ENCODE peak calls at places on chromosomes 7 and 10, in six cellular contexts. L is naive thymus-derived CD4-positive, alpha-beta T cell; M is mammary epithelial cell; B is mesendoderm; Z is GM23248; D is PC-3. H is an unnamed sample.

GRCh38 chr7:12524794-12525386 is 45.6 kb upstream of the SCIN start:
- DNase-seq in L (peak; percentile 36), M (peak; percentile 28), B (peak; percentile 57), Z (peak; percentile 64), D (peak; percentile 80), H (peak; percentile 87)

GRCh38 chr10:124417846-124418725 is 637 bp downstream of the OAT start:
- DNase-seq in L (peak; percentile 44), M (peak; percentile 66), B (peak; percentile 76), Z (peak; percentile 87), D (peak; percentile 25), H (peak; percentile 81)

GRCh38 chr10:7512487-7512886 is 101.7 kb upstream of the SFMBT2 start:
- DNase-seq in L (no peak), M (no peak), B (peak; percentile 45), Z (no peak), D (no peak), H (no peak)

GRCh38 chr10:381346-381745 is 246.1 kb downstream of the ZMYND11 start:
- DNase-seq in L (no peak), M (no peak), B (no peak), Z (no peak), D (no peak), H (no peak)

GRCh38 chr10:69004821-69005220 is 16.2 kb downstream of the KIFBP start:
- DNase-seq in L (peak; percentile 64), M (no peak), B (peak; percentile 31), Z (peak; percentile 78), D (peak; percentile 80), H (peak; percentile 84)

GRCh38 chr7:22549667-22550513 is 49.9 kb upstream of the STEAP1B start:
- DNase-seq in L (peak; percentile 47), M (peak; percentile 26), B (peak; percentile 90), Z (peak; percentile 59), D (peak; percentile 64), H (peak; percentile 66)

GRCh38 chr7:130959743-130960207 is 225.8 kb upstream of the KLF14 start:
- DNase-seq in L (no peak), M (peak; percentile 71), B (peak; percentile 25), Z (peak; percentile 91), D (peak; percentile 35), H (peak; percentile 58)

GRCh38 chr7:18610331-18610948 is 114.9 kb downstream of the HDAC9 start:
- DNase-seq in L (no peak), M (peak; percentile 7), B (peak; percentile 72), Z (peak; percentile 19), D (peak; percentile 60), H (peak; percentile 10)

GRCh38 chr10:23344251-23344841 is at the start of gene C10orf67:
- DNase-seq in L (peak; percentile 29), M (peak; percentile 43), B (peak; percentile 75), Z (peak; percentile 46), D (peak; percentile 20), H (peak; percentile 52)

GRCh38 chr7:128203047-128203491 is 38.0 kb upstream of the LEP start:
- DNase-seq in L (no peak), M (no peak), B (no peak), Z (no peak), D (no peak), H (no peak)

GRCh38 chr7:100372256-100372655 is 1.0 kb upstream of the PILRA start:
- DNase-seq in L (no peak), M (peak; percentile 39), B (peak; percentile 47), Z (peak; percentile 83), D (no peak), H (peak; percentile 30)

GRCh38 chr7:155746188-155746587 is 66.1 kb downstream of the SHH start:
- DNase-seq in L (no peak), M (no peak), B (no peak), Z (no peak), D (no peak), H (no peak)

GRCh38 chr10:27741173-27742091 is 4.2 kb downstream of the MKX start:
- DNase-seq in L (no peak), M (no peak), B (peak; percentile 54), Z (no peak), D (no peak), H (no peak)

GRCh38 chr10:30722956-30723355 is 93.4 kb upstream of the LYZL2 start:
- DNase-seq in L (no peak), M (no peak), B (no peak), Z (no peak), D (no peak), H (no peak)

GRCh38 chr7:16923019-16923418 is 41.2 kb upstream of the AGR3 start:
- DNase-seq in L (no peak), M (no peak), B (no peak), Z (no peak), D (no peak), H (no peak)

GRCh38 chr10:114157912-114158311 is 16.1 kb downstream of the CCDC186 start:
- DNase-seq in L (no peak), M (no peak), B (peak; percentile 30), Z (no peak), D (no peak), H (no peak)

GRCh38 chr10:91598211-91598981 is 34.5 kb downstream of the PPP1R3C start:
- DNase-seq in L (no peak), M (peak; percentile 87), B (peak; percentile 51), Z (peak; percentile 89), D (peak; percentile 77), H (peak; percentile 67)

GRCh38 chr10:121335386-121335925 is 262.8 kb downstream of the FGFR2 start:
- DNase-seq in L (no peak), M (no peak), B (no peak), Z (no peak), D (no peak), H (no peak)

GRCh38 chr10:121337356-121337936 is 260.8 kb downstream of the FGFR2 start:
- DNase-seq in L (no peak), M (no peak), B (no peak), Z (no peak), D (no peak), H (no peak)

GRCh38 chr10:121340176-121340850 is 257.9 kb downstream of the FGFR2 start:
- DNase-seq in L (no peak), M (no peak), B (peak; percentile 57), Z (no peak), D (no peak), H (no peak)

GRCh38 chr10:121338206-121338991 is 259.8 kb downstream of the FGFR2 start:
- DNase-seq in L (no peak), M (no peak), B (no peak), Z (no peak), D (no peak), H (no peak)

DNA sequence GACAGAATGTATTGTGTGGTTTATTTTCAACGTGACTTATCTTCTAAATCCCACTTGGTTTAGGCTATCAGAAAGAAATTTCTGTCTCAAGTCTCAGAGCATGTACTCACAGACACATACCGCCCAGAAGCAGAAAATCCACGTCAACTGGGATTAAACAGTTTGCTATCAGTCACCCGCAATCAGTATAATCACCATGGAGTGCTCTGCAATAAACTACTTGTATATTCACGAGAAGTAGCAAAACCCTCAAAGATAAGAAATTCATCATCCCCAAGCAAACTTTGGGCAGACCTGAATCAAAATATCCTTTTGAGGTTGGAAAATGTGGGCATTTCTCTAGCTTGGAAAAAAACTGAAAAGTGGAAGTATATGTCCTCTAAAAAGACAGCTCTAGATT is 259.1 kb downstream of the FGFR2 start:
- DNase-seq in L (no peak), M (no peak), B (no peak), Z (no peak), D (no peak), H (no peak)
- H3K36me3 ChIP-seq in L (no peaks in the 10 kb centered on the region), M (no peaks in the 10 kb centered on the region), B (no peaks in the 10 kb centered on the region), Z (no peaks in the 10 kb centered on the region), D (no peaks in the 10 kb centered on the region), H (no peaks in the 10 kb centered on the region)

GRCh38 chr10:44879531-44879899 is 31.6 kb upstream of the TMEM72 start:
- DNase-seq in L (no peak), M (no peak), B (no peak), Z (no peak), D (no peak), H (no peak)

GRCh38 chr10:44882146-44882720 is 28.9 kb upstream of the TMEM72 start:
- DNase-seq in L (no peak), M (no peak), B (no peak), Z (no peak), D (no peak), H (no peak)

GRCh38 chr10:44880090-44880715 is 30.9 kb upstream of the TMEM72 start:
- DNase-seq in L (no peak), M (no peak), B (no peak), Z (no peak), D (no peak), H (no peak)

GRCh38 chr10:44883581-44884331 is 27.4 kb upstream of the TMEM72 start:
- DNase-seq in L (no peak), M (no peak), B (no peak), Z (no peak), D (no peak), H (no peak)

DNA sequence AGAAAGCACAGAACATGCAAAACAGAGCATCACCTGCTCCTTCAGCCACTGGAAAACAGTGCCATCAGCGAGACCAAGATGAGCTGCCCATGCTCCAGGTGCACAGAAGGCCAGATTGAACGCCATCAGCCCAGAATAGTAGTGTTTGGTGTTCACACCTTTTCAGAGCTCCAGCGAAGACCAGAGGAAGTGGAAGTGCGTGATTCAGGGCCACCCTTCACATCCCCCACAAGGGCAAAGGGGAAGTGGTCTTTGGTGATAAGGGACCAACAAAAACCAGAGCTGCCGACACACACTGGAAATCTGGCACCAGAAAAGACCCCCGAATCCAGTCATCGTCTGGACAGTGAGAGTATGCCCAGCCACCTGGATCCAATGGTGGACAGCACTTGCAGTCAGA is 29.5 kb upstream of the TMEM72 start:
- DNase-seq in L (no peak), M (no peak), B (no peak), Z (no peak), D (no peak), H (no peak)
- H3K4me3 ChIP-seq in L (no peak overlapping the region), M (no peak overlapping the region), B (no peak overlapping the region), Z (no peak overlapping the region), D (no peak overlapping the region), H (no peak overlapping the region)

GRCh38 chr7:157515342-157516041 is 178.7 kb downstream of the DNAJB6 start:
- DNase-seq in L (no peak), M (no peak), B (peak; percentile 71), Z (no peak), D (no peak), H (no peak)

GRCh38 chr7:157517782-157518513 is 181.1 kb downstream of the DNAJB6 start:
- DNase-seq in L (no peak), M (no peak), B (no peak), Z (no peak), D (no peak), H (no peak)

GRCh38 chr7:157518514-157519175 is 181.8 kb downstream of the DNAJB6 start:
- DNase-seq in L (no peak), M (no peak), B (no peak), Z (no peak), D (no peak), H (no peak)

GRCh38 chr7:157516311-157516710 is 179.5 kb downstream of the DNAJB6 start:
- DNase-seq in L (no peak), M (no peak), B (no peak), Z (no peak), D (no peak), H (no peak)

GRCh38 chr7:157516911-157517781 is 180.3 kb downstream of the DNAJB6 start:
- DNase-seq in L (no peak), M (no peak), B (no peak), Z (no peak), D (no peak), H (no peak)
- H3K27me3 ChIP-seq in L (no peaks in the 10 kb centered on the region), M (no peaks in the 10 kb centered on the region), B (no peaks in the 10 kb centered on the region), Z (no peaks in the 10 kb centered on the region), D (no peaks in the 10 kb centered on the region), H (peaks cover 8% of the 10 kb centered on the region)

DNA sequence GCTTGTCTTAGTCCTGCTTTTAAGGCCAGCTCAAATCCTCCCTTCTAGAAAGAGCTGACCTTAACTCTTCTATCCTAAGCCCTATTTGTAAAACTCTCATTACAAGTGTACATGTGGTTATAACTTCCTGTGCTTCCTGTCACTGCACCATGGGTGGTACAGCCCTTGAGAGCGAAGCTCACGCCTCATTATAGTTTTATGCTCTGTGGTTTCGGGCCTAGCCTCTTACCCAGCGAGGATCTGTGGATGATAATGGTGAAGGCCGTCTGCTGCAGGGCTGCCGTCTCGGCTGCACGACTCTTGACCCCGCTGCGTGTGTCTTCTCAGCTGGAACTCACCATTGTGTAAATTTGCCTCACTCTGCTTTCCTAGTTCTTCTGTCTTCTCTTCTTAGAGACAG is 74.6 kb downstream of the CUL1 start:
- DNase-seq in L (peak; percentile 39), M (no peak), B (peak; percentile 63), Z (no peak), D (no peak), H (no peak)
- H3K36me3 ChIP-seq in L (no peaks in the 10 kb centered on the region), M (peaks cover 31% of the 10 kb centered on the region), B (peaks cover 1% of the 10 kb centered on the region), Z (peaks cover 28% of the 10 kb centered on the region), D (peaks cover 29% of the 10 kb centered on the region), H (peaks cover 61% of the 10 kb centered on the region)